ENCODE peak calls at places on chromosomes 1 and 21, in four cellular contexts. Q is GM23338, X is HCT116, G is GM23248. I is an unnamed sample.

GRCh38 chr1:31407029-31407626 is 5.9 kb upstream of the SERINC2 start:
- DNase-seq in Q (no peak), X (no peak), G (no peak), I (no peak)

GRCh38 chr1:156419863-156420208 is 50.8 kb downstream of the RHBG start:
- DNase-seq in Q (peak; percentile 77), X (no peak), G (no peak), I (no peak)

GRCh38 chr1:112849425-112849966 is 106.5 kb downstream of the SLC16A1 start:
- DNase-seq in Q (peak; percentile 80), X (no peak), G (peak; percentile 68), I (peak; percentile 51)

GRCh38 chr1:32180186-32181060 is 948 bp downstream of the TXLNA start:
- DNase-seq in Q (peak; percentile 70), X (no peak), G (peak; percentile 79), I (peak; percentile 33)

GRCh38 chr1:200311256-200311655 is 98.6 kb downstream of the ZNF281 start:
- DNase-seq in Q (no peak), X (no peak), G (peak; percentile 80), I (no peak)

GRCh38 chr1:35556494-35557117 is 597 bp downstream of the KIAA0319L start:
- DNase-seq in Q (no peak), X (no peak), G (no peak), I (no peak)

GRCh38 chr1:150066328-150066727 is 1.2 kb upstream of the VPS45 start:
- DNase-seq in Q (no peak), X (no peak), G (no peak), I (no peak)

GRCh38 chr1:38585038-38585420 is 274.5 kb downstream of the RRAGC start:
- DNase-seq in Q (no peak), X (no peak), G (no peak), I (no peak)

GRCh38 chr1:219405531-219406331 is 207.2 kb downstream of the ZC3H11B start:
- DNase-seq in Q (no peak), X (no peak), G (no peak), I (no peak)

GRCh38 chr1:16386454-16387113 is 19.5 kb downstream of the SZRD1 start:
- DNase-seq in Q (no peak), X (no peak), G (peak; percentile 94), I (peak; percentile 70)

GRCh38 chr1:15090373-15090772 is 63.2 kb upstream of the TMEM51 start:
- DNase-seq in Q (peak; percentile 93), X (peak; percentile 31), G (no peak), I (peak; percentile 47)

GRCh38 chr1:32650157-32650751 is at the start of gene ZBTB8OS:
- DNase-seq in Q (peak; percentile 97), X (peak; percentile 87), G (peak; percentile 98), I (peak; percentile 93)

GRCh38 chr1:85387781-85388180 is 77.2 kb downstream of the DDAH1 start:
- DNase-seq in Q (no peak), X (no peak), G (no peak), I (no peak)

GRCh38 chr1:203675596-203676347 is 49.1 kb downstream of the ATP2B4 start:
- DNase-seq in Q (no peak), X (no peak), G (no peak), I (peak; percentile 38)

GRCh38 chr1:174232761-174233160 is 73.4 kb downstream of the RABGAP1L start:
- DNase-seq in Q (no peak), X (no peak), G (no peak), I (no peak)

GRCh38 chr1:4059270-4059669 is 159.2 kb upstream of the C1orf174 start:
- DNase-seq in Q (no peak), X (no peak), G (no peak), I (no peak)

GRCh38 chr1:98398092-98398491 is 263.4 kb upstream of the SNX7 start:
- DNase-seq in Q (no peak), X (no peak), G (no peak), I (no peak)

GRCh38 chr21:45255381-45256020 is 32.2 kb downstream of the POFUT2 start:
- DNase-seq in Q (no peak), X (peak; percentile 34), G (no peak), I (peak; percentile 53)

GRCh38 chr1:72000809-72001208 is 281.5 kb downstream of the NEGR1 start:
- DNase-seq in Q (peak; percentile 52), X (no peak), G (no peak), I (no peak)

GRCh38 chr1:240956020-240956419 is 344.1 kb upstream of the GREM2 start:
- DNase-seq in Q (peak; percentile 12), X (no peak), G (no peak), I (no peak)

GRCh38 chr1:36831171-36831810 is 203.0 kb downstream of the GRIK3 start:
- DNase-seq in Q (no peak), X (no peak), G (no peak), I (no peak)

GRCh38 chr21:43716376-43717165 is 2.4 kb upstream of the PDXK start:
- DNase-seq in Q (no peak), X (no peak), G (peak; percentile 54), I (no peak)

GRCh38 chr1:204503122-204503912 is 8.7 kb upstream of the PIK3C2B start:
- DNase-seq in Q (peak; percentile 87), X (peak; percentile 69), G (peak; percentile 72), I (peak; percentile 98)

GRCh38 chr1:60345621-60346020 is 272.1 kb upstream of the C1orf87 start:
- DNase-seq in Q (no peak), X (no peak), G (peak; percentile 43), I (peak; percentile 37)

GRCh38 chr1:20494609-20495311 is 8.8 kb upstream of the CAMK2N1 start:
- DNase-seq in Q (no peak), X (peak; percentile 90), G (peak; percentile 97), I (peak; percentile 87)

GRCh38 chr1:25795955-25796806 is 3.8 kb upstream of the SELENON start:
- DNase-seq in Q (no peak), X (no peak), G (no peak), I (peak; percentile 16)

GRCh38 chr1:226210571-226211176 is 12.8 kb upstream of the MIXL1 start:
- DNase-seq in Q (peak; percentile 60), X (no peak), G (no peak), I (no peak)

GRCh38 chr1:15062479-15063099 is 91.0 kb upstream of the TMEM51 start:
- DNase-seq in Q (peak; percentile 76), X (no peak), G (no peak), I (peak; percentile 66)

GRCh38 chr1:156625436-156626078 is 6.3 kb downstream of the HAPLN2 start:
- DNase-seq in Q (peak; percentile 73), X (no peak), G (peak; percentile 56), I (peak; percentile 68)

GRCh38 chr1:219928791-219929118 is 398 bp upstream of the SLC30A10 start:
- DNase-seq in Q (no peak), X (no peak), G (no peak), I (no peak)

GRCh38 chr1:43062527-43063080 is 103.9 kb upstream of the SLC2A1 start:
- DNase-seq in Q (no peak), X (no peak), G (no peak), I (no peak)

GRCh38 chr1:60833173-60833572 is 249.2 kb upstream of the NFIA start:
- DNase-seq in Q (peak; percentile 5), X (no peak), G (no peak), I (no peak)

GRCh38 chr1:232388363-232388762 is 241.6 kb downstream of the SIPA1L2 start:
- DNase-seq in Q (no peak), X (no peak), G (no peak), I (no peak)

GRCh38 chr21:45257673-45258341 is 29.9 kb downstream of the POFUT2 start:
- DNase-seq in Q (peak; percentile 43), X (no peak), G (no peak), I (no peak)

GRCh38 chr1:60169206-60169605 is 95.6 kb upstream of the C1orf87 start:
- DNase-seq in Q (no peak), X (no peak), G (peak; percentile 58), I (no peak)

DNA sequence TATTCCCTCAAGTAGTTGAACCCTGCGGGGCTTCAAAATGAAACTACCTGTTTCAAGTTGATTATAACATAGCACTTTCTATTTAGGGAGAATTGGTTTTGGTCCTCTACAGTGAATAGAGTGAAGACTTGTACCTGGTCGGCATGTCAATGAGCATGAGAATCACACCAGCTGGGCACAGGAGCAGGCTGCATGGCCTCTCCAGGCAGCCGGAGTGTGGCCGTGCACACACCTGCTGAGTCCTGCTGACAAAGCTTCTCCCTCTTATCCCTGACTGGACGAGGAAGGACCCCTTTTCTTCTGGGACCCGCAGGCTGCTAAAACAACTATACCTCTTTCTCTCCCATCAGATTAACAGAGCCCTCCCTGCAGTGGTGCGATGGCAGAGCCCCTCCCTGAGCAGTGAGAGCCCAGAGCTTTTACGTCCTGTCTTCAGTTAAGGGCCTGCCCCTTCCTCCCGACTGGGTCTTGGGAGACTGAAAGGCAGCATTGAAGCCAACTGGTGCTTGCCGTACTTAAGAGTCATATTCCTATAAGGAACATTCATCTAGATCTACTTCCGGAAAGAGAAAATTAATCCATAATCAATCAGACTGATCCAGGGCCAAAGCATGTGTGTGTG is 124.9 kb downstream of the CAPN8 start:
- DNase-seq in Q (no peak), X (no peak), G (no peak), I (no peak)
- H3K27ac ChIP-seq in Q (no peak overlapping the region), X (no peak overlapping the region), G (no peak overlapping the region), I (no peak overlapping the region)

DNA sequence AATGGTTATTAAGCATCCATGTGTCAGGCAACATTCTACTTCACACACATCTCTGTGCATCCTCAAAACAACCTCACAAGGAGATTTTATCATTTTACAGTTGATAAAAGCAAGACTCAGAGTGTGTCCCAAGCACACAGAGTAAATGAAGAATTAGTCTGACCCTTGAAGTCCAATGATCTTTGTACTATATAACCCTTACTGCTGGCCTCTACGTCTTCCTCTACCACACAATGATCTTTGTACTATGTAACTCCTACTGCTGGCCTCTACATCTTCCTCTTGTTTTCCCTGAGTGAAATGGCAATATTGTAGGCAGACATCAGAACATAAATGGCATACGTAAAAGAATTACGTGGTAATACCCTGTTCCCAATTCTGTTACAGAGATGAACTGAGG is 55.3 kb downstream of the AHCTF1 start:
- DNase-seq in Q (no peak), X (no peak), G (no peak), I (no peak)
- H3K36me3 ChIP-seq in Q (peaks cover 16% of the 10 kb centered on the region), X (peaks cover 27% of the 10 kb centered on the region), G (peaks cover 18% of the 10 kb centered on the region), I (peaks cover 69% of the 10 kb centered on the region)

DNA sequence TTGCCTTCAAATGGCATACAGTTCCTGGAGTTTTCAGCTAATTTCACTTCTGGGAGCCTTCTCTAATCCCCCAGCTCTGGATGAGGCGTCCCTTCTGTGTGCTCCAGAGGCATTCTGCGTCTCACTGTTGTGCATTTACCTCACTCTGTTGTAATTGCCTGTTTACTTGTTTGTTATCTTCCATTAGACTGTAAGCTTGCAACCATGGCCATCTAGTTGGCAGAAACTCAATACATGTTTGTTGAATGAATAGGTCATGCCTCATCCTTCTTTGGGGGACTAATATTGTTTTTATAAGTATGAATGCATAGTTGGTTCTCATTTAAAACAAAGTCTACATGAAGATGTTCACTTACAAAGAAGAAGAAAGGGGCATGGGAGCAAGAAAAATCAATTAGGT is 5.8 kb downstream of the RGL1 start:
- DNase-seq in Q (no peak), X (no peak), G (peak; percentile 30), I (peak; percentile 5)
- TF ChIP-seq EZH2phosphoT487 in Q (no peak), X (no peak), G (no peak), I (no peak)

DNA sequence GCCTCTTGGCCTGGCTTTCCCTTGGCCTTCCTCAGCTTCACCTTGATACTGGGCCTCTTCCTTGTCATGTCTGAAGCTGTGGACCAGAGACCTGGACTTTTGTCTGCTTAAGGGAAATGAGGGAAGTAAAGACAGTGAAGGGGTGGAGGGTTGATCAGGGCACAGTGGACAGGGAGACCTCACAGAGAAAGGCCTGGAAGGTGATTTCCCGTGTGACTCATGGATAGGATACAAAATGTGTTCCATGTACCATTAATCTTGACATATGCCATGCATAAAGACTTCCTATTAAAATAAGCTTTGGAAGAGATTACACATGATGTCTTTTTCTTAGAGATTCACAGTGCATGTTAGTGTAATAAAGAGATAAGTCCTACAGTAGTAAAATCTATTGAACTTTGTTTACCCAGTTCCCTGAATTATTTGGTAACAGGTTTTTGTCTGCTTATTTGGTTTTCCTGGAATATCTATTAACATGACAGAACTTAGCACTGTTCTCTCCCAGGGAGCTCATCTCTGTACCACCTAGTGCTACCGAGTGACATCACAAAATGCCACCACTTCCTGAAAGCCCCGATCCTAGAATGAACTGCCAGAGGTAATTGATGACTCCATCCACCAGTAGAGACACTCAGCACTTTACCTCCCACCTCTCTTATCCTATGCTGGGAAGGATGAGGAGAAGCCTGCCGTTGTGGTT is 22.2 kb downstream of the UBE2T start:
- DNase-seq in Q (no peak), X (no peak), G (no peak), I (no peak)
- H3K27ac ChIP-seq in Q (no peak overlapping the region), X (no peak overlapping the region), G (no peak overlapping the region), I (no peak overlapping the region)

I was measured in PC-3.